ENCODE peak calls at places on chromosome 18, in ten cellular contexts. E is PC-9, J is AG04450, Q is BJ, Y is thyroid gland, M is epithelial cell of proximal tubule, N is astrocyte of the spinal cord, T is AG09309, H is tibial nerve, S is ascending aorta. L is an unnamed sample.

GRCh38 chr18:10170375-10170774 is 256.6 kb downstream of the VAPA start:
- DNase-seq in E (no peak), J (no peak), Q (no peak), Y (no peak), M (no peak), N (peak), T (no peak), H (no peak), S (no peak), L (no peak)

GRCh38 chr18:78727877-78728276 is 251.7 kb upstream of the SALL3 start:
- DNase-seq in E (no peak), J (no peak), Q (no peak), Y (no peak), M (no peak), N (no peak), T (no peak), H (no peak), S (no peak), L (no peak)

GRCh38 chr18:45169610-45170009 is 445.7 kb upstream of the SLC14A2 start:
- DNase-seq in E (no peak), J (peak), Q (peak), Y (peak), M (peak), N (peak), T (peak), H (peak), S (no peak), L (no peak)

GRCh38 chr18:45456076-45457066 is 158.9 kb upstream of the SLC14A2 start:
- DNase-seq in E (no peak), J (no peak), Q (no peak), Y (no peak), M (no peak), N (no peak), T (no peak), H (peak), S (no peak), L (no peak)

GRCh38 chr18:12334280-12335262 is 26.5 kb downstream of the TUBB6 start:
- DNase-seq in E (no peak), J (no peak), Q (no peak), Y (peak), M (no peak), N (no peak), T (no peak), H (no peak), S (no peak), L (no peak)

GRCh38 chr18:21897811-21898210 is 157.2 kb downstream of the MIB1 start:
- DNase-seq in E (peak), J (no peak), Q (no peak), Y (peak), M (no peak), N (peak), T (peak), H (peak), S (no peak), L (no peak)

GRCh38 chr18:23710068-23710527 is 20.8 kb downstream of the LAMA3 start:
- DNase-seq in E (no peak), J (no peak), Q (no peak), Y (no peak), M (no peak), N (peak), T (no peak), H (no peak), S (no peak), L (no peak)

GRCh38 chr18:1062592-1062991 is 157.9 kb downstream of the ADCYAP1 start:
- DNase-seq in E (no peak), J (no peak), Q (no peak), Y (no peak), M (no peak), N (no peak), T (no peak), H (no peak), S (no peak), L (no peak)

GRCh38 chr18:42274488-42275137 is 319.6 kb downstream of the PIK3C3 start:
- DNase-seq in E (no peak), J (no peak), Q (no peak), Y (no peak), M (no peak), N (peak), T (no peak), H (no peak), S (no peak), L (no peak)

GRCh38 chr18:35525795-35526475 is 28.2 kb upstream of the INO80C start:
- DNase-seq in E (no peak), J (no peak), Q (no peak), Y (peak), M (no peak), N (no peak), T (no peak), H (no peak), S (no peak), L (no peak)

GRCh38 chr18:35528749-35529274 is 31.1 kb upstream of the INO80C start:
- DNase-seq in E (no peak), J (no peak), Q (no peak), Y (no peak), M (no peak), N (no peak), T (no peak), H (no peak), S (no peak), L (no peak)

GRCh38 chr18:35524236-35524635 is 26.5 kb upstream of the INO80C start:
- DNase-seq in E (no peak), J (no peak), Q (no peak), Y (peak), M (peak), N (no peak), T (no peak), H (peak), S (no peak), L (no peak)

GRCh38 chr18:35522130-35522959 is 24.6 kb upstream of the INO80C start:
- DNase-seq in E (no peak), J (no peak), Q (no peak), Y (no peak), M (no peak), N (no peak), T (no peak), H (no peak), S (no peak), L (no peak)

DNA sequence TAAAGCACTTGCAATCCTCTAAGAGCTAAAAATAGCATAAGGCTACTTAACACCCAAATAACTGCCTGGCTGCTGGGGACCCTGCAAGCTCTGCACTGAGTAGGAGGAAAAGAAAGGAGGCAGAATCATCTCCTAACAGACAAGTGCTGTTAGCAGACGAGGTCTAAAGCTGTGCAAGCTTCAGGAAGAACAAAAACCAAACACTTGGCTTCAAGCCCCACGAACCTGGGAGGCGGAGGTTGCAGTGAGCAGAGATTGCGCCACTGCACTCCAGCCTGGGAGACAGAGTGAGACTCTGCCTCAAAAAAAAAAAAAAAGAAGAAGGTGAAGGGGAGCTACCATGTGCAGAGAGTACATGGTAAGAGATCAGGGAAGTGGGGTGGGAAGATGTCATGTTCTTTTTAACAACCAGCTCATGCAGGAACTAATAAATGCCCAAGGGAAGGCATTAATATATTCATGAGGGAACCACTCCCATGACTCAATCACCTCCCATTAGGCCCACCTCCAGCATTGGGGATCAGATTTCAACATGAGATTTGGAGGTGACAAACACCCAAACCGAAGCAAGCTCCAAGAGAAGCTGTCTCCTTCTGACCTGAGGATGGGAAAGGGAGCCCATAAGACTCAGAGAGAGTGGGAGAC is 28.8 kb upstream of the INO80C start:
- DNase-seq in E (peak), J (no peak), Q (no peak), Y (peak), M (no peak), N (peak), T (no peak), H (peak), S (no peak), L (no peak)
- H3K4me3 ChIP-seq in E (peak), J (no peak), Q (no peak), Y (no peak), M (no peak), N (no peak), T (no peak), H (no peak), S (peak), L (no peak)

GRCh38 chr18:75244336-75244735 is 33.7 kb downstream of the TSHZ1 start:
- DNase-seq in E (no peak), J (no peak), Q (no peak), Y (peak), M (no peak), N (peak), T (no peak), H (no peak), S (no peak), L (no peak)
- TF ChIP-seq CTCF in E (no peak), J (no peak), Q (peak), Y (no peak), M (peak), N (peak), T (no peak), H (no peak), S (no peak), L (peak)

GRCh38 chr18:79816092-79816491 is 18.4 kb downstream of the KCNG2 start:
- DNase-seq in E (no peak), J (no peak), Q (no peak), Y (no peak), M (no peak), N (no peak), T (no peak), H (no peak), S (no peak), L (peak)
- H3K4me3 ChIP-seq in E (no peak), J (no peak), Q (no peak), Y (no peak), M (no peak), N (no peak), T (no peak), H (no peak), S (no peak), L (no peak)

GRCh38 chr18:55695091-55695490 is 107.1 kb upstream of the TCF4 start:
- DNase-seq in E (no peak), J (no peak), Q (no peak), Y (no peak), M (no peak), N (no peak), T (no peak), H (no peak), S (no peak), L (no peak)

GRCh38 chr18:55694291-55694690 is 106.3 kb upstream of the TCF4 start:
- DNase-seq in E (no peak), J (no peak), Q (no peak), Y (no peak), M (no peak), N (no peak), T (peak), H (no peak), S (no peak), L (no peak)

DNA sequence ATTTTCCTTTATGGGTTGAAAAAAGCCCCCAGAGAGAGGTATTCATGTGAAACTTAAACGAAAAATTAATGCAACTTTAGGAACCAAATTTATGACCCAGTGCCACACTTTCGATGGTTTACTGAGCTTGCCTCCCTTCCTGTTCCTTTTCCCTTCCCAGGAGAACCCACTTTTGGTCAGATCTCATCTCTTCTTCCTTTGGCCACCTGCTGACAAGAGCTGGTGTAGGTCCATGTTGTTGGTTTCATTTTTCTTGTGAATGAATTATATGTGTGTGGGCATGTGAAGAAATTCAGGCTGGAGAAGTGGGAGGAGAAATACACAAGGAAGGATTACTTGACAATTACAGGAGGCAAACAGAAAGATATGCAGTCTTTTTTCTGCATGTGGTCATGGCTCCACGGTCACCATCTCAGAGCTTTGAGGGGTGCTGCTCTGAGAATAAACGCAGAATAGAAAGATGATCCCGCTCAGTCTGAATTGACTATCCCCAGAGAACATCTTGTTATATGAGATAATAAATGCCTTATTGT is 111.3 kb upstream of the TCF4 start:
- DNase-seq in E (no peak), J (no peak), Q (no peak), Y (no peak), M (no peak), N (no peak), T (no peak), H (no peak), S (no peak), L (no peak)
- TF ChIP-seq CTCF in E (no peak), J (no peak), Q (no peak), Y (no peak), M (no peak), N (no peak), T (no peak), H (no peak), S (no peak), L (no peak)

DNA sequence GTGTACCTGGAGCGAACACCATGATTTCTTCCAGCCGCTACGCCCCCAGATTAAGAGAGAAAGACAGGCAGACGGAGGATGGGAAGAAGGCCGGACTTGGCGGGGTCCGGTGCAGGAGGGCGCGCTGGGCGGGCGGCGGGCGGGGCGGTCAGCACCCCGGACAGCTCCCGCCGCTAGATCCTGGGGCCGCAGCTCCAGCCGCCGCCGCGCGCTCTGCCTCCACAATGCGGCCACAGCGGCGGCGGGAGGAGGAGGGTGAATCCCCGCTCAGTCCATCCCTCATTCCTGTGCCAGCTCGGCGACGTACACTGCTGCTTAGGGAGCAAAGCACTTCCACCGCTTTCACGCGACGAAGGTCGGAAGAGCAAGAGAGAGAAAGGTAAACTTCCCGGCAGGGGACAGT is at the start of gene AKAIN1:
- DNase-seq in E (no peak), J (no peak), Q (no peak), Y (peak), M (no peak), N (peak), T (no peak), H (no peak), S (no peak), L (no peak)
- H3K4me3 ChIP-seq in E (no peak), J (no peak), Q (no peak), Y (no peak), M (no peak), N (no peak), T (no peak), H (no peak), S (no peak), L (no peak)

DNA sequence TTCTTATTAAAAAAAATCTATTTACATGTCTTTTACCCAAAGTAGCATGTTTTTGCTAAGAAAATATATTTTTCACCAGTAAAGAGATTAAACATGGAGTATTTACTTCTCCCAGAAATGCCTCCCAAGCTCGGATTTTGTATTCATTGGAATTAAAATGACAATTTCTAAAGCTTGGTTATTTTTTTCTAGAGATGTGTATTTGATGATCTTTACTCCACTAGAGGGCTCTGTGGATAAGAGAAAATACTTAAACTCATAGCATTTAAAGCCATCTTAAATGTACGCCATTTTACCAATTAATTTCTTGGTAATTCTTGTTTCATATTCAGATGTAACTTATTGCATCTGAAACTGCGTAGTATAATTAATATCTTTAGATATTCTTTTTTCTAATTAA is 461.4 kb downstream of the GALR1 start:
- DNase-seq in E (no peak), J (no peak), Q (no peak), Y (no peak), M (no peak), N (no peak), T (no peak), H (no peak), S (no peak), L (no peak)
- TF ChIP-seq CTCF in E (no peak), J (no peak), Q (no peak), Y (no peak), M (peak), N (peak), T (no peak), H (no peak), S (no peak), L (no peak)

DNA sequence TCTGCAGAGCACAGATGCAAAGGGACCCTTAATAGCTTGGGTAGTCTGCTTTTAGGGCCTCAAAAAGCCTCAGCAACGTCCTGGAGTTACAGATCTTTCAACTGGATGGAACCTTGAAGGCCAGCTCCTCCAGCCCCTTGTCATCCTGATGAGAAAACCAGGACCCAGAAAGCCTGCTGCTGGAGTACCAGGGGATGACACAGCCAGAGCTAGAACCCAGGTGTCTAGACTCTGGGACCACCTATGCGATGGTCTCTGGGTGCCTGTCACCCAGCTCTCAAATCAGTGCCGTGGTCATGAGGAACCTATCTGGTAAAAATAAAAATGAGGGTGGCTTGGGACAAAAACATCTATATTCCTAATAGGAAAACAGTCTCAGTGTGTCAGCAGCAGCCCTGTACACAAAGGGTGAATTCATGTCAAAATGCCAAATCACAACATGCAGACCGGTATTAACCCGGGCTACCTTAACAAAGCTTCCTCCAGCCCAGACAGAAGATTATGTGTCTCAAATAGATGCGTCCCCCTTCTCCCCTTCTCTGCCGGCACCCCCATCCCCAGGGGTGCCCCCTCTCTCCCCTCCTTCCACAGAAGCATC is 28.5 kb downstream of the SMAD7 start:
- DNase-seq in E (no peak), J (no peak), Q (no peak), Y (no peak), M (no peak), N (no peak), T (no peak), H (no peak), S (no peak), L (no peak)
- H3K4me3 ChIP-seq in E (no peak), J (peak), Q (no peak), Y (no peak), M (no peak), N (no peak), T (peak), H (peak), S (peak), L (peak)

DNA sequence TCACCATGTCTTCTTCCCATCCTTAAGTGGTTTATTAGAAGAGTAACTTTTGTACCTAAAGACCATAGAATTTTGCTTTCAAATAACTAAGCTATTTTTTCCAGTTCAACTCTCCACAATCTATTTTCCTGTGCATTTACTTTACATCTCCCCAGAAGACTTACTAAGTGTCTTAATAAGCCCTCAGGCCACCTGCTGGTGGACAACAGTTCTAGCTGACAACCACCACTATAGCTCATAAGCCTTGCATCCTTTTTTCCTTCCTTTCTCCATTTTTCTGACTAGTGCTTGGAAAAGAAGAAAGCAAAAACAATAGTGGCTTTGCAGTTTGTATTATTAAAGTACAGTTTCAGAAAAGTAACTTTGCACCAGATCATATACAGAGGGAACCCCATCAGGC is 149.5 kb upstream of the TMEM200C start:
- DNase-seq in E (no peak), J (no peak), Q (no peak), Y (no peak), M (no peak), N (no peak), T (no peak), H (no peak), S (no peak), L (no peak)
- TF ChIP-seq CTCF in E (peak), J (peak), Q (no peak), Y (no peak), M (peak), N (peak), T (peak), H (no peak), S (no peak), L (no peak)

GRCh38 chr18:28067346-28067745 is 109.6 kb downstream of the CDH2 start:
- DNase-seq in E (no peak), J (no peak), Q (no peak), Y (no peak), M (no peak), N (no peak), T (no peak), H (no peak), S (no peak), L (no peak)

GRCh38 chr18:28063181-28063790 is 113.6 kb downstream of the CDH2 start:
- DNase-seq in E (no peak), J (no peak), Q (no peak), Y (no peak), M (no peak), N (peak), T (no peak), H (no peak), S (no peak), L (no peak)

GRCh38 chr18:28062446-28062845 is 114.5 kb downstream of the CDH2 start:
- DNase-seq in E (no peak), J (no peak), Q (no peak), Y (no peak), M (no peak), N (no peak), T (peak), H (no peak), S (no peak), L (no peak)

GRCh38 chr18:28065793-28066186 is 111.1 kb downstream of the CDH2 start:
- DNase-seq in E (no peak), J (no peak), Q (no peak), Y (no peak), M (no peak), N (no peak), T (no peak), H (no peak), S (no peak), L (no peak)

GRCh38 chr18:28065031-28065792 is 111.7 kb downstream of the CDH2 start:
- DNase-seq in E (no peak), J (peak), Q (peak), Y (no peak), M (no peak), N (peak), T (peak), H (no peak), S (no peak), L (no peak)
- H3K4me3 ChIP-seq in E (no peak), J (no peak), Q (no peak), Y (no peak), M (no peak), N (no peak), T (no peak), H (no peak), S (no peak), L (no peak)

DNA sequence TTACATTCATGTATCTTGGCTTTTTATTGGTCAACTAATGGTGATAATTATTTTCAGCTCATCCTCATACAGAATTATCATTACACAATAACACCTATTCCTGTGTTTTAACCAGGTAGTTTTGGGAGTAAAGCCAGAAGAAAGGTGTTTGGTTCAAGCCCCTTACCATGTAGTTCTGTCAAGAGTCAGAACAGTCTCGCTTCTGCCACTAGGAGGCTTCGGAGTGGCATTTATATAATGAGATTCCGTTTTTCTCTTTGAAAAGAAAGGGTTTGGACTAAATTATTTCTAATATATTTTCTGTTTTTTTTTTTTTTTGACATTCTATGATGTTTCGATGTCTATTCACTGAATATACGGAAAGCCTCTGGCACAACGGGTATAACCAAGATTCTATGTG is 217.8 kb downstream of the CDH7 start:
- DNase-seq in E (no peak), J (no peak), Q (no peak), Y (no peak), M (no peak), N (no peak), T (no peak), H (no peak), S (no peak), L (no peak)
- TF ChIP-seq CTCF in E (peak), J (no peak), Q (no peak), Y (no peak), M (peak), N (peak), T (no peak), H (no peak), S (no peak), L (no peak)